ENCODE peak calls at places on chromosome 22, in four cellular contexts. One of them, this sample, is unnamed.

GRCh38 chr22:49010901-49011300 is 816.8 kb downstream of the BRD1 start:
- DNase-seq in vagina: peak; percentile 60
- DNase-seq in left ventricle myocardium inferior: no peak
- DNase-seq in naive thymus-derived CD4-positive, alpha-beta T cell: no peak
- DNase-seq in this sample: no peak

GRCh38 chr22:35978889-35979288 is 49.7 kb downstream of the RBFOX2 start:
- DNase-seq in vagina: no peak
- DNase-seq in naive thymus-derived CD4-positive, alpha-beta T cell: no peak
- DNase-seq in left ventricle myocardium inferior: no peak
- DNase-seq in this sample: no peak

GRCh38 chr22:27139935-27140493 is 482.6 kb downstream of the MIAT start:
- DNase-seq in naive thymus-derived CD4-positive, alpha-beta T cell: no peak
- DNase-seq in left ventricle myocardium inferior: no peak
- DNase-seq in vagina: no peak
- DNase-seq in this sample: no peak

GRCh38 chr22:35904332-35904692 is 124.3 kb downstream of the RBFOX2 start:
- DNase-seq in naive thymus-derived CD4-positive, alpha-beta T cell: no peak
- DNase-seq in left ventricle myocardium inferior: no peak
- DNase-seq in vagina: no peak
- DNase-seq in this sample: no peak

GRCh38 chr22:36239150-36239400 is 252 bp downstream of the APOL2 start:
- DNase-seq in naive thymus-derived CD4-positive, alpha-beta T cell: no peak
- DNase-seq in left ventricle myocardium inferior: no peak
- DNase-seq in vagina: peak; percentile 86
- DNase-seq in this sample: no peak

GRCh38 chr22:20956258-20957117 is 10.6 kb upstream of the AIFM3 start:
- DNase-seq in vagina: no peak
- DNase-seq in left ventricle myocardium inferior: no peak
- DNase-seq in naive thymus-derived CD4-positive, alpha-beta T cell: no peak
- DNase-seq in this sample: no peak

GRCh38 chr22:26806445-26807170 is 149.2 kb downstream of the MIAT start:
- DNase-seq in left ventricle myocardium inferior: no peak
- DNase-seq in naive thymus-derived CD4-positive, alpha-beta T cell: no peak
- DNase-seq in vagina: no peak
- DNase-seq in this sample: no peak

GRCh38 chr22:45212306-45212709 is 28.4 kb downstream of the KIAA0930 start:
- DNase-seq in vagina: no peak
- DNase-seq in naive thymus-derived CD4-positive, alpha-beta T cell: no peak
- DNase-seq in left ventricle myocardium inferior: peak; percentile 80
- DNase-seq in this sample: no peak

GRCh38 chr22:36536717-36537116 is 7.8 kb upstream of the EIF3D start:
- DNase-seq in vagina: no peak
- DNase-seq in naive thymus-derived CD4-positive, alpha-beta T cell: no peak
- DNase-seq in left ventricle myocardium inferior: no peak
- DNase-seq in this sample: no peak

GRCh38 chr22:38453065-38453672 is 1.8 kb downstream of the KCNJ4 start:
- DNase-seq in left ventricle myocardium inferior: no peak
- DNase-seq in vagina: no peak
- DNase-seq in naive thymus-derived CD4-positive, alpha-beta T cell: no peak
- DNase-seq in this sample: no peak

GRCh38 chr22:38454011-38454360 is 1.0 kb downstream of the KCNJ4 start:
- DNase-seq in naive thymus-derived CD4-positive, alpha-beta T cell: no peak
- DNase-seq in left ventricle myocardium inferior: no peak
- DNase-seq in vagina: no peak
- DNase-seq in this sample: no peak

GRCh38 chr22:38455063-38455529 is at the start of gene KCNJ4:
- DNase-seq in left ventricle myocardium inferior: no peak
- DNase-seq in naive thymus-derived CD4-positive, alpha-beta T cell: no peak
- DNase-seq in vagina: no peak
- DNase-seq in this sample: no peak

GRCh38 chr22:38455530-38456271 is 702 bp upstream of the KCNJ4 start:
- DNase-seq in vagina: no peak
- DNase-seq in naive thymus-derived CD4-positive, alpha-beta T cell: no peak
- DNase-seq in left ventricle myocardium inferior: no peak
- DNase-seq in this sample: no peak

DNA sequence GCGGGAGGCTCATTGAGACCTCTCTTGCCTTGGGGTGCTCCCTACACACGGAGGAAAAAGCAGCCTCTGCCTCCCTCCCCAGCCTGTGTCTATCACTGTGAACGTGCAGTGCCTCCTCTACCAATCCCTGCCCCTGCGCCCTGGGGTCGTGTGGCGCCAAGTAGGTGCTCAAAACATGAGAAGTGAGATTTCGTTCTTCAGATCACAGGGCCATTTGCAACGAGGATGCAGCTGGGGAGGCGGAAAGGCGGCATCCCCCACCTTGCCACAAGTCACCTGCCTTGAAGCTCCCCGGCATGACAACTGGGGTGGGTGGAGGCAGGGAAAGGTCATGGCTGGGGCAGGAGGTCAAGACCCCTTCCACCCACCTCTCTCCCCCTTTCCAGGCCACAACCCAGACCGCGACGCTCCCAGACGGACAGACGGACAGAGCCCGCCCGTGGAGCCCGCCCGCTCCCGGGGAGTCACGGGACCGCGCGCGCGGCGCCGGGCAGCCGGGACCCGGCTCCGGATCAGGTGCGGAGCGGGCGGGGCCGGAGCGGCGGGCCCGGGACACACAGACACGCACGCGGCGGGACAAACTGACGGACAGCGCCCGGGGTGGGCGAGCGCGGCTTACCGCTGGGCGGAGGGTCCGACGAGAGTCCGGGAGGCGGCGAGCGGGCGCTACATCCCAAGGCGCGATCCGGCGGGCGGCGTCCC is 487 bp downstream of the KCNJ4 start:
- DNase-seq in left ventricle myocardium inferior: no peak
- DNase-seq in naive thymus-derived CD4-positive, alpha-beta T cell: no peak
- DNase-seq in vagina: no peak
- DNase-seq in this sample: no peak
- H3K27me3 ChIP-seq in left ventricle myocardium inferior: peaks cover 92% of the 10 kb centered on the region
- H3K27me3 ChIP-seq in naive thymus-derived CD4-positive, alpha-beta T cell: peaks cover 14% of the 10 kb centered on the region
- H3K27me3 ChIP-seq in vagina: peaks cover 3% of the 10 kb centered on the region
- H3K27me3 ChIP-seq in this sample: peaks cover 20% of the 10 kb centered on the region

DNA sequence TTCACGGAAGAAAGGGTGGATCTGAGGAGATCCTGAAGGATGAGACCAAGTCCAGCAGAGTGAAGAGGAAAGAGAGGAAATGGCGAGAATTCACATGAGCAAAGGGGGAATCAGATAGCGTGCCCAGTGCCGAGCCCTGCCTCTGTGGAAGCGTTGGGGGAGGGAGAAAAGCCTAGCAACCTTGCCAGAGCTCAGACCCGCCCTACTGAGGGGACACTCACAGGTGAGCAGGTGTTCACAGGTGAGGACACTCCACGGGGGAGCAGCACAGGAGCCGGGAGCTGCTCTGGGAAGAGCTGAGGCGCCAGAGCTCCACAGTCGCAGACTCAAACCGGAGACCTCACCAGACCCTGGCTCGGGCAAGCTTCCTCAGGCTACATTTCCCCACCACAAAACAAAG is 56.2 kb downstream of the MICAL3 start:
- DNase-seq in vagina: no peak
- DNase-seq in naive thymus-derived CD4-positive, alpha-beta T cell: no peak
- DNase-seq in left ventricle myocardium inferior: no peak
- DNase-seq in this sample: no peak
- H3K27me3 ChIP-seq in vagina: no peaks in the 10 kb centered on the region
- H3K27me3 ChIP-seq in naive thymus-derived CD4-positive, alpha-beta T cell: no peaks in the 10 kb centered on the region
- H3K27me3 ChIP-seq in left ventricle myocardium inferior: no peaks in the 10 kb centered on the region
- H3K27me3 ChIP-seq in this sample: no peaks in the 10 kb centered on the region

DNA sequence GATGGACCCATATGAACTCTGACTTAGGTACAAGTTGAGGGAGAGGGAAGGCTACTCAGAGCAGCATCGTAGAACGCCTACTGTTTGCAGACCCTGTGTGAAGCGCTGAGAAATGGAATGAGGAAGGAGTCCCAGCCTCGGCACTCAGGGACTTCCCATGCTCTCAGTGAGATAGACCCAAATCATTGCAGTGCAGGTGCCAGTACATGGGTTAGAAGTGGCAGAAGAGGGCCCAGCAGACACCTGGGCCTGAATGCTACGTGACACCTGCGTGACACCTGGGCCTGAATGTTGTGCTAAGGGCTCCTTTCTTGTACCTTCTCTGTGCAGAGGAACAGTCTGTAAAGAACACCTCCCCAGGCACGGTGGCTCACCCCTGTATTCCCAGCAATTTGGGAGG is 2.6 kb upstream of the PDGFB start:
- DNase-seq in left ventricle myocardium inferior: no peak
- DNase-seq in vagina: no peak
- DNase-seq in naive thymus-derived CD4-positive, alpha-beta T cell: no peak
- DNase-seq in this sample: no peak
- H3K27me3 ChIP-seq in left ventricle myocardium inferior: peaks cover 13% of the 10 kb centered on the region
- H3K27me3 ChIP-seq in vagina: no peaks in the 10 kb centered on the region
- H3K27me3 ChIP-seq in naive thymus-derived CD4-positive, alpha-beta T cell: no peaks in the 10 kb centered on the region
- H3K27me3 ChIP-seq in this sample: peaks cover 9% of the 10 kb centered on the region

DNA sequence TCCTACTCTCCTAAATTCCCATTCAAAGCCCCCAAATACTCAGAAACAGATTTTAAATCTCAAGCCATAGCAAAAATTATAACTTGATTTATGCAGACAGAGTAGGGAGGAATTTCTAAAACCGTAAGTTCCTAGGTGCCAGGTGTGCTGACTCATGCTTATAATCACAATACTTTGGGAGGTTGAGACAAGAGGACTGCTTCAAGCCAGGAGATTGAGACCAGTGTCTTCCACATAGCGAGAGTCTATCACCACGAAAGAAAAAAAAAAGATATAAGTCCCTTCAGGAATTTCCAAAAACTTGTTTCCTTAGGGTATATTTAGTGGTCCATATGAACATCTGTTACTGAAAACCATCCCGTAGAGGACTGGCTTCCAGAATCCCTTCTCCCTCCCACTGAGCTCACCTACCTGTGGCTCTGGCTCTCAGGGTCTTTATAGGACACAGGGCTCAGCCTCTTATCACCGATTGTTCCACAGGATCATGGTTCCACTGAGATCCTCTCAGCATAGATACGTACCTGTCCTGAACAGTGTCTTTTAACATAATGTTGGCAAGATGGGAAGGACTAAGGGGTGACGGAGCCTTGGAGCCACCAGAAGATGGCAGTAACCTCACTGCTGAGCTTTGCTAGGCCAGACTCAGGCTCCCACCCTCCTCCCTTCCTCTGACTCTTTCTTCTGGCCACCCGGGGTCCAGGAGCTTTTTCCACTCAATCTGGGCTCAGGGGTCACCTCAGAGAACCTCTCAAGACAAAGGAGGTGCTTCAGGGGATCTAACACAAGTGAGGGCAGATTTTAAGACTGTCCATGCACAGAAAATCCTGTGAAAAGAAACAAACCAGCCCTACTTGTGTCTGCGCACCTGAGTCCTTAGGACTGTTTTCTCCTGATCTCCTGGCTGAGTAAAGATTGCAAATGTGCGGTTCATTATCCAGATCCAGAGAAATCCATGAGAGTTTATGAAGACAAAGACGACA is 117.5 kb upstream of the TOP3B start:
- DNase-seq in left ventricle myocardium inferior: no peak
- DNase-seq in naive thymus-derived CD4-positive, alpha-beta T cell: no peak
- DNase-seq in vagina: no peak
- DNase-seq in this sample: no peak
- H3K27me3 ChIP-seq in left ventricle myocardium inferior: peaks cover 75% of the 10 kb centered on the region
- H3K27me3 ChIP-seq in naive thymus-derived CD4-positive, alpha-beta T cell: no peaks in the 10 kb centered on the region
- H3K27me3 ChIP-seq in vagina: no peaks in the 10 kb centered on the region
- H3K27me3 ChIP-seq in this sample: no peaks in the 10 kb centered on the region

GRCh38 chr22:29482726-29483125 is 2.7 kb downstream of the NEFH start:
- DNase-seq in left ventricle myocardium inferior: no peak
- DNase-seq in vagina: no peak
- DNase-seq in naive thymus-derived CD4-positive, alpha-beta T cell: no peak
- DNase-seq in this sample: no peak

GRCh38 chr22:29483254-29483653 is 3.2 kb downstream of the NEFH start:
- DNase-seq in naive thymus-derived CD4-positive, alpha-beta T cell: no peak
- DNase-seq in left ventricle myocardium inferior: no peak
- DNase-seq in vagina: no peak
- DNase-seq in this sample: no peak

GRCh38 chr22:29480512-29481264 is 670 bp downstream of the NEFH start:
- DNase-seq in vagina: no peak
- DNase-seq in naive thymus-derived CD4-positive, alpha-beta T cell: no peak
- DNase-seq in left ventricle myocardium inferior: peak; percentile 16
- DNase-seq in this sample: peak; percentile 14

GRCh38 chr22:29481265-29482000 is 1.4 kb downstream of the NEFH start:
- DNase-seq in left ventricle myocardium inferior: no peak
- DNase-seq in vagina: no peak
- DNase-seq in naive thymus-derived CD4-positive, alpha-beta T cell: no peak
- DNase-seq in this sample: no peak

DNA sequence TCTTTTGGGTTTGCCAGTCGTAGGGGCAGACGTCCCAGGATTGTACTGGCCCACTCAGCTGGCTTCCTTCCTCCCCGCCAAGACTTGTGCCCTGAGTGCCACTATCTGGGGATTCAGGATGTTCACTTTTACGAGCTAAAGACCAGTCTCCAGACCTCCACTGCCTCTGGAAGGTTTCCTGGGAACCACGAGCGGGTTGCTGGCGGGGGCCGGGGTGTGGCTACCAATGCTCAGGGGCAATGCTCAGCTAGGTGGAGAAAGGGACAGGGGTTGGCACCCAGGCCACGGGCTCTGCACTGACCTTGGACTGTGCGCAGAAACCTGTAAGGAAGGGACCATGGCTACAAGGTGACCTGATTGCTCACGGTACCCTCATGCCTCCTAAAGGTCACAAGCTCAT is 2.2 kb downstream of the NEFH start:
- DNase-seq in left ventricle myocardium inferior: no peak
- DNase-seq in naive thymus-derived CD4-positive, alpha-beta T cell: no peak
- DNase-seq in vagina: no peak
- DNase-seq in this sample: no peak
- H3K27me3 ChIP-seq in left ventricle myocardium inferior: peaks cover 63% of the 10 kb centered on the region
- H3K27me3 ChIP-seq in naive thymus-derived CD4-positive, alpha-beta T cell: peaks cover 6% of the 10 kb centered on the region
- H3K27me3 ChIP-seq in vagina: peaks cover 14% of the 10 kb centered on the region
- H3K27me3 ChIP-seq in this sample: peaks cover 11% of the 10 kb centered on the region

GRCh38 chr22:29377979-29378378 is 10.4 kb downstream of the AP1B1 start:
- DNase-seq in left ventricle myocardium inferior: no peak
- DNase-seq in naive thymus-derived CD4-positive, alpha-beta T cell: no peak
- DNase-seq in vagina: no peak
- DNase-seq in this sample: no peak

GRCh38 chr22:29380032-29380781 is 8.2 kb downstream of the AP1B1 start:
- DNase-seq in left ventricle myocardium inferior: no peak
- DNase-seq in vagina: no peak
- DNase-seq in naive thymus-derived CD4-positive, alpha-beta T cell: no peak
- DNase-seq in this sample: no peak

GRCh38 chr22:29379258-29379657 is 9.1 kb downstream of the AP1B1 start:
- DNase-seq in left ventricle myocardium inferior: no peak
- DNase-seq in naive thymus-derived CD4-positive, alpha-beta T cell: no peak
- DNase-seq in vagina: no peak
- DNase-seq in this sample: no peak

GRCh38 chr22:29382575-29383328 is 5.6 kb downstream of the AP1B1 start:
- DNase-seq in vagina: no peak
- DNase-seq in left ventricle myocardium inferior: no peak
- DNase-seq in naive thymus-derived CD4-positive, alpha-beta T cell: no peak
- DNase-seq in this sample: no peak

GRCh38 chr22:29380856-29381255 is 7.5 kb downstream of the AP1B1 start:
- DNase-seq in left ventricle myocardium inferior: no peak
- DNase-seq in naive thymus-derived CD4-positive, alpha-beta T cell: no peak
- DNase-seq in vagina: no peak
- DNase-seq in this sample: no peak
- H3K27me3 ChIP-seq in left ventricle myocardium inferior: no peaks in the 10 kb centered on the region
- H3K27me3 ChIP-seq in naive thymus-derived CD4-positive, alpha-beta T cell: no peaks in the 10 kb centered on the region
- H3K27me3 ChIP-seq in vagina: no peaks in the 10 kb centered on the region
- H3K27me3 ChIP-seq in this sample: no peaks in the 10 kb centered on the region

GRCh38 chr22:40965936-40966557 is 14.9 kb downstream of the RBX1 start:
- DNase-seq in vagina: no peak
- DNase-seq in naive thymus-derived CD4-positive, alpha-beta T cell: no peak
- DNase-seq in left ventricle myocardium inferior: no peak
- DNase-seq in this sample: no peak
- H3K27me3 ChIP-seq in vagina: no peaks in the 10 kb centered on the region
- H3K27me3 ChIP-seq in naive thymus-derived CD4-positive, alpha-beta T cell: no peaks in the 10 kb centered on the region
- H3K27me3 ChIP-seq in left ventricle myocardium inferior: no peaks in the 10 kb centered on the region
- H3K27me3 ChIP-seq in this sample: no peaks in the 10 kb centered on the region

GRCh38 chr22:22034469-22035132 is 52.0 kb upstream of the TOP3B start:
- DNase-seq in vagina: no peak
- DNase-seq in left ventricle myocardium inferior: no peak
- DNase-seq in naive thymus-derived CD4-positive, alpha-beta T cell: no peak
- DNase-seq in this sample: no peak
- H3K27me3 ChIP-seq in vagina: no peaks in the 10 kb centered on the region
- H3K27me3 ChIP-seq in left ventricle myocardium inferior: peaks cover 35% of the 10 kb centered on the region
- H3K27me3 ChIP-seq in naive thymus-derived CD4-positive, alpha-beta T cell: no peaks in the 10 kb centered on the region
- H3K27me3 ChIP-seq in this sample: peaks cover 6% of the 10 kb centered on the region

This sample was measured in CD4-positive, CD25-positive, alpha-beta regulatory T cell.